ENCODE peak calls at places on chromosome 10, in five cellular contexts. H, Y, B, E and C are unnamed samples.

GRCh38 chr10:131555406-131555805 is 243.9 kb upstream of the TCERG1L start:
- DNase-seq in H (no peak), Y (no peak), B (no peak), E (peak; percentile 30), C (peak; percentile 28)

GRCh38 chr10:131233611-131234258 is 77.8 kb downstream of the TCERG1L start:
- DNase-seq in H (no peak), Y (no peak), B (no peak), E (no peak), C (no peak)

GRCh38 chr10:28793482-28793881 is 116.2 kb downstream of the BAMBI start:
- DNase-seq in H (no peak), Y (no peak), B (no peak), E (no peak), C (no peak)

GRCh38 chr10:56360583-56360966 is 484 bp downstream of the ZWINT start:
- DNase-seq in H (no peak), Y (no peak), B (no peak), E (no peak), C (no peak)

GRCh38 chr10:58028597-58029366 is 238.9 kb downstream of the IPMK start:
- DNase-seq in H (peak; percentile 97), Y (no peak), B (peak; percentile 86), E (no peak), C (no peak)

GRCh38 chr10:113891476-113891875 is 37.0 kb downstream of the NHLRC2 start:
- DNase-seq in H (no peak), Y (no peak), B (no peak), E (no peak), C (no peak)

GRCh38 chr10:107095125-107095524 is 69.4 kb downstream of the SORCS1 start:
- DNase-seq in H (no peak), Y (no peak), B (no peak), E (peak; percentile 60), C (no peak)

GRCh38 chr10:16520900-16521299 is 779 bp downstream of the C1QL3 start:
- DNase-seq in H (peak; percentile 31), Y (no peak), B (no peak), E (no peak), C (no peak)

GRCh38 chr10:80260295-80261243 is 28.9 kb downstream of the MAT1A start:
- DNase-seq in H (peak; percentile 6), Y (no peak), B (no peak), E (no peak), C (no peak)

GRCh38 chr10:35416628-35417625 is 80.6 kb downstream of the CCNY start:
- DNase-seq in H (no peak), Y (no peak), B (peak; percentile 51), E (no peak), C (no peak)

GRCh38 chr10:100835810-100836209 is 77.0 kb upstream of the SLF2 start:
- DNase-seq in H (no peak), Y (no peak), B (no peak), E (no peak), C (no peak)

GRCh38 chr10:3668961-3669330 is 116.1 kb downstream of the KLF6 start:
- DNase-seq in H (no peak), Y (no peak), B (no peak), E (no peak), C (no peak)

GRCh38 chr10:80407836-80408197 is 534 bp upstream of the PRXL2A start:
- DNase-seq in H (peak; percentile 19), Y (no peak), B (peak; percentile 33), E (peak; percentile 58), C (no peak)

GRCh38 chr10:22180724-22181123 is 37.1 kb downstream of the EBLN1 start:
- DNase-seq in H (no peak), Y (no peak), B (no peak), E (no peak), C (no peak)

GRCh38 chr10:26555719-26556368 is 117.7 kb downstream of the APBB1IP start:
- DNase-seq in H (peak; percentile 96), Y (peak; percentile 35), B (peak; percentile 58), E (peak; percentile 83), C (peak; percentile 89)

GRCh38 chr10:79239275-79239779 is 107.9 kb upstream of the PPIF start:
- DNase-seq in H (peak; percentile 71), Y (peak; percentile 46), B (peak; percentile 64), E (no peak), C (peak; percentile 74)

GRCh38 chr10:132850896-132851295 is 64.9 kb upstream of the NKX6-2 start:
- DNase-seq in H (no peak), Y (peak; percentile 10), B (no peak), E (peak; percentile 39), C (no peak)

GRCh38 chr10:77618117-77618516 is 19.5 kb downstream of the KCNMA1 start:
- DNase-seq in H (no peak), Y (no peak), B (no peak), E (no peak), C (no peak)

GRCh38 chr10:44696496-44696895 is 214.6 kb upstream of the TMEM72 start:
- DNase-seq in H (peak; percentile 96), Y (no peak), B (peak; percentile 86), E (no peak), C (peak; percentile 41)

GRCh38 chr10:119296703-119297102 is 89.3 kb downstream of the GRK5 start:
- DNase-seq in H (peak; percentile 29), Y (peak; percentile 68), B (no peak), E (peak; percentile 90), C (no peak)

GRCh38 chr10:89414879-89415821 is 782 bp downstream of the IFIT5 start:
- DNase-seq in H (peak; percentile 40), Y (peak; percentile 48), B (peak; percentile 21), E (peak; percentile 68), C (peak; percentile 73)

GRCh38 chr10:76119515-76119914 is 688.1 kb downstream of the LRMDA start:
- DNase-seq in H (peak; percentile 94), Y (no peak), B (peak; percentile 59), E (no peak), C (no peak)

GRCh38 chr10:124736491-124737136 is 7.6 kb downstream of the FAM53B start:
- DNase-seq in H (peak; percentile 52), Y (peak; percentile 86), B (peak; percentile 46), E (peak; percentile 86), C (no peak)

GRCh38 chr10:7948601-7949000 is 105.9 kb upstream of the GATA3 start:
- DNase-seq in H (peak; percentile 34), Y (no peak), B (peak; percentile 51), E (no peak), C (no peak)

GRCh38 chr10:132677096-132677904 is 108.6 kb downstream of the NKX6-2 start:
- DNase-seq in H (no peak), Y (peak; percentile 9), B (no peak), E (peak; percentile 37), C (peak; percentile 13)

GRCh38 chr10:124621637-124622036 is 122.5 kb downstream of the FAM53B start:
- DNase-seq in H (no peak), Y (no peak), B (no peak), E (no peak), C (no peak)

GRCh38 chr10:36888925-36889573 is 236.3 kb upstream of the ANKRD30A start:
- DNase-seq in H (peak; percentile 20), Y (no peak), B (no peak), E (peak; percentile 45), C (no peak)

GRCh38 chr10:99345350-99345749 is 16.2 kb downstream of the CNNM1 start:
- DNase-seq in H (peak; percentile 83), Y (no peak), B (peak; percentile 54), E (no peak), C (no peak)

GRCh38 chr10:79407811-79408795 is 37.3 kb downstream of the ZCCHC24 start:
- DNase-seq in H (peak; percentile 90), Y (no peak), B (peak; percentile 44), E (peak; percentile 77), C (peak; percentile 77)

GRCh38 chr10:6056411-6057135 is 5.6 kb downstream of the IL2RA start:
- DNase-seq in H (no peak), Y (no peak), B (no peak), E (peak; percentile 15), C (no peak)

GRCh38 chr10:839550-840205 is 91.8 kb downstream of the LARP4B start:
- DNase-seq in H (no peak), Y (no peak), B (peak; percentile 44), E (no peak), C (no peak)
- H3K4me3 ChIP-seq in H (no peak overlapping the region), Y (no peak overlapping the region), B (no peak overlapping the region), E (no peak overlapping the region), C (no peak overlapping the region)

GRCh38 chr10:103277713-103278299 is 868 bp downstream of the INA start:
- DNase-seq in H (no peak), Y (no peak), B (no peak), E (no peak), C (no peak)
- H3K4me3 ChIP-seq in H (no peak overlapping the region), Y (peak overlapping the region; percentile 45), B (peak overlapping the region; percentile 52), E (no peak overlapping the region), C (peak overlapping the region; percentile 35)

DNA sequence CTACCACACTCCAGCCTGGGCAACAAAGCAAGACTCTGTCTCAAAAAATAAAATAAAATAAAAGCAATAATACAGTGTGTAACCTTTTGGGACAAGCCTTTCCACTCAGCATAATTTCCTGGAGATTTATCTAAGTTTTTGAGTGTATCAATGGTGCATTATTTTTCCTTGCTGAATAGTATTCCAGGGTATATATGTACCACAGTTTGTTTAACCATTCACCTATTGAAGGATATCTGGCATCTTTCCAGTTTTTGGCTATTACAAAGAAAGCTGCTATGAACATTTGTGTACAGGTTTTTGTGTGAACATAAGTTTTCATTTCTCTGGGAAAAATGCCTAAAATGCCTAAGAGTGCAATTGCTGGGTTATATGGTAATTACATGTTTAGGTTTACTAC is 59.9 kb downstream of the RBM20 start:
- DNase-seq in H (no peak), Y (no peak), B (no peak), E (no peak), C (no peak)
- H3K4me3 ChIP-seq in H (no peak overlapping the region), Y (no peak overlapping the region), B (no peak overlapping the region), E (no peak overlapping the region), C (no peak overlapping the region)

DNA sequence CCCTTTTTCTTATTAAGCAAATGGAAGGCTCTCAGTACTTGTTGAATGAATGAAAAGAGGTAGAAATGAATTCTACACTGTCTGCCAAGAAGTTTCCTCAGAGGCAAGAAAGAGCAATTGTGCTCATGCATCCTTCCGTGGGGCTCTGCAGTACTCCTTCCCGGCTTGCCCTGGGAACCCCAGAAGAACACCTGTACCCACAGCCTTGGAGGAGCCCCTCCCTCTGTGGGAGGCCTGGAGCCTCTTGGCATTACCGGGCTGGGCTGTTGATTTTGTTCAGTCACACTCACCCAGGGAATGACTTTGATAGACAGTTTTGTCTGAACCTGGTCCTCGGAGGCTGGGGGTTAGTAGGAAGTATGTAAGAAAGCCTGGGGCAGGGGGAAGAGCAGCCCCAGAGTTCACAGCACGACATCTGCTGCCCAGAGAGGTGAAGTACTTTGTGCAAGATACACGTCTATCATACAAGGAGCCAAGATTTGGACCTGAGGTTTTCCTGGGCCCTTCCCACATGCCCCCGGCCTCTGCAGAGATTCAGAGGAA is 134.8 kb upstream of the GDF10 start:
- DNase-seq in H (no peak), Y (no peak), B (no peak), E (no peak), C (no peak)
- H3K4me3 ChIP-seq in H (no peak overlapping the region), Y (peak overlapping the region; percentile 34), B (no peak overlapping the region), E (no peak overlapping the region), C (peak overlapping the region; percentile 47)

GRCh38 chr10:110634527-110635209 is 9.5 kb upstream of the RBM20 start:
- DNase-seq in H (no peak), Y (peak; percentile 79), B (no peak), E (peak; percentile 70), C (no peak)
- H3K4me3 ChIP-seq in H (no peak overlapping the region), Y (no peak overlapping the region), B (no peak overlapping the region), E (no peak overlapping the region), C (no peak overlapping the region)